ENCODE peak calls at places on chromosomes 4 and X, in eight cellular contexts. U, A, J, M, W, F, E and O are unnamed samples.
A peak's percentile ranks its signal among the peaks of the same experiment; 100 is the strongest.

GRCh38 chrX:107729558-107730297 is 45.9 kb downstream of the TSC22D3 start:
- DNase-seq in U (no peak), A (no peak), J (no peak), M (no peak), W (no peak), F (no peak), E (no peak), O (no peak)

GRCh38 chr4:74044676-74045075 is 6.2 kb upstream of the CXCL3 start:
- DNase-seq in U (no peak), A (no peak), J (no peak), M (peak; percentile 35), W (no peak), F (no peak), E (no peak), O (no peak)

GRCh38 chr4:84994280-84994679 is 27.8 kb upstream of the WDFY3 start:
- DNase-seq in U (no peak), A (no peak), J (no peak), M (no peak), W (no peak), F (no peak), E (no peak), O (no peak)

GRCh38 chrX:41457618-41458192 is 10.6 kb downstream of the NYX start:
- DNase-seq in U (no peak), A (no peak), J (no peak), M (no peak), W (no peak), F (no peak), E (no peak), O (peak; percentile 1)

GRCh38 chrX:98637451-98637850 is 1753.7 kb downstream of the RPA4 start:
- DNase-seq in U (no peak), A (no peak), J (no peak), M (no peak), W (no peak), F (no peak), E (no peak), O (no peak)

GRCh38 chr4:23966720-23967119 is 76.9 kb upstream of the PPARGC1A start:
- DNase-seq in U (no peak), A (no peak), J (no peak), M (no peak), W (no peak), F (no peak), E (no peak), O (no peak)

GRCh38 chr4:182093431-182093831 is 149.8 kb upstream of the TENM3 start:
- DNase-seq in U (no peak), A (no peak), J (no peak), M (no peak), W (no peak), F (no peak), E (no peak), O (no peak)

GRCh38 chrX:115344885-115345653 is 55.6 kb downstream of the LUZP4 start:
- DNase-seq in U (peak; percentile 64), A (no peak), J (peak; percentile 80), M (peak; percentile 84), W (peak; percentile 82), F (no peak), E (no peak), O (peak; percentile 0)

GRCh38 chr4:7554885-7555284 is 120.2 kb upstream of the PSAPL1 start:
- DNase-seq in U (no peak), A (no peak), J (no peak), M (no peak), W (no peak), F (no peak), E (no peak), O (no peak)

GRCh38 chrX:26918633-26919032 is 544.5 kb downstream of the PPP4R3C start:
- DNase-seq in U (no peak), A (no peak), J (no peak), M (no peak), W (no peak), F (no peak), E (no peak), O (peak; percentile 23)

GRCh38 chr4:54676062-54676461 is 18.3 kb downstream of the KIT start:
- DNase-seq in U (no peak), A (no peak), J (no peak), M (no peak), W (no peak), F (no peak), E (no peak), O (no peak)

GRCh38 chr4:108744307-108744706 is 18.5 kb downstream of the ETNPPL start:
- DNase-seq in U (no peak), A (no peak), J (no peak), M (no peak), W (no peak), F (no peak), E (no peak), O (no peak)

GRCh38 chr4:86818211-86818610 is 31.0 kb downstream of the SLC10A6 start:
- DNase-seq in U (no peak), A (no peak), J (no peak), M (no peak), W (no peak), F (no peak), E (no peak), O (no peak)

GRCh38 chr4:112517067-112517588 is 1.1 kb upstream of the NEUROG2 start:
- DNase-seq in U (no peak), A (no peak), J (no peak), M (no peak), W (no peak), F (no peak), E (no peak), O (peak; percentile 8)

GRCh38 chrX:74804574-74804973 is 120.7 kb downstream of the NEXMIF start:
- DNase-seq in U (no peak), A (no peak), J (no peak), M (no peak), W (no peak), F (no peak), E (no peak), O (no peak)

GRCh38 chr4:126850286-126850685 is 782.5 kb upstream of the INTU start:
- DNase-seq in U (no peak), A (no peak), J (no peak), M (peak; percentile 87), W (no peak), F (no peak), E (no peak), O (no peak)

GRCh38 chr4:48194986-48195773 is 61.1 kb upstream of the TXK start:
- DNase-seq in U (no peak), A (no peak), J (no peak), M (no peak), W (no peak), F (no peak), E (no peak), O (no peak)

GRCh38 chrX:11113731-11114130 is 2.6 kb downstream of the HCCS start:
- DNase-seq in U (no peak), A (no peak), J (no peak), M (no peak), W (no peak), F (no peak), E (no peak), O (no peak)

GRCh38 chr4:174037631-174038030 is 245.8 kb downstream of the FBXO8 start:
- DNase-seq in U (no peak), A (no peak), J (no peak), M (no peak), W (no peak), F (no peak), E (no peak), O (no peak)